ENCODE peak calls at places on chromosomes 1 and 21, in five cellular contexts. A, Y, E, G and D are unnamed samples.

GRCh38 chr1:51969038-51969705 is 21.3 kb downstream of the RAB3B start:
- DNase-seq in Y (peak; percentile 93), G (no peak), E (no peak), A (no peak), D (no peak)

GRCh38 chr1:66764994-66765578 is 12.8 kb downstream of the DYNLT5 start:
- DNase-seq in E (peak; percentile 25), Y (peak; percentile 59), G (no peak), A (no peak), D (peak; percentile 17)

GRCh38 chr21:44544566-44544965 is 4.6 kb upstream of the KRTAP10-1 start:
- DNase-seq in Y (no peak), G (no peak), A (no peak), E (no peak), D (no peak)

GRCh38 chr1:194117582-194117981 is 931.2 kb upstream of the B3GALT2 start:
- DNase-seq in Y (no peak), G (peak; percentile 60), A (peak; percentile 86), E (peak; percentile 8), D (no peak)

GRCh38 chr1:183844806-183845205 is 39.9 kb downstream of the RGL1 start:
- DNase-seq in E (no peak), A (no peak), G (no peak), Y (no peak), D (no peak)

GRCh38 chr21:44070391-44070790 is 36.8 kb upstream of the PWP2 start:
- DNase-seq in G (no peak), A (no peak), Y (no peak), E (no peak), D (no peak)

GRCh38 chr1:81305997-81306452 is 494.7 kb upstream of the ADGRL2 start:
- DNase-seq in G (no peak), Y (peak; percentile 85), E (no peak), A (no peak), D (peak; percentile 45)

GRCh38 chr1:4460052-4460451 is 194.4 kb upstream of the AJAP1 start:
- DNase-seq in A (no peak), Y (no peak), E (no peak), G (no peak), D (no peak)

GRCh38 chr1:48055854-48056253 is 58.7 kb upstream of the TRABD2B start:
- DNase-seq in E (no peak), A (peak; percentile 84), Y (no peak), G (no peak), D (no peak)

GRCh38 chr1:228854907-228855306 is 119.6 kb downstream of the RHOU start:
- DNase-seq in Y (no peak), A (no peak), G (no peak), E (no peak), D (no peak)

GRCh38 chr1:30690115-30690645 is 33.2 kb downstream of the MATN1 start:
- DNase-seq in A (no peak), E (no peak), Y (no peak), G (no peak), D (no peak)

GRCh38 chr1:1358433-1359201 is at the start of gene MXRA8:
- DNase-seq in A (peak; percentile 66), G (no peak), Y (peak; percentile 89), E (no peak), D (no peak)
- H3K23ac ChIP-seq in A (no peak within 1 kb of the TSS), G (no peak within 1 kb of the TSS), Y (peak within 1 kb of the TSS; percentile 60), E (no peak within 1 kb of the TSS), D (peak within 1 kb of the TSS; percentile 96)

GRCh38 chr1:109567823-109568222 is 19.4 kb downstream of the GNAI3 start:
- DNase-seq in G (no peak), A (no peak), E (no peak), Y (no peak), D (no peak)

GRCh38 chr1:109566982-109567381 is 18.6 kb downstream of the GNAI3 start:
- DNase-seq in E (no peak), A (no peak), Y (no peak), G (no peak), D (no peak)

GRCh38 chr1:109573785-109574184 is 25.4 kb downstream of the GNAI3 start:
- DNase-seq in A (no peak), E (no peak), Y (no peak), G (no peak), D (no peak)

GRCh38 chr1:109569323-109569722 is 20.9 kb downstream of the GNAI3 start:
- DNase-seq in Y (no peak), G (no peak), E (no peak), A (no peak), D (no peak)

DNA sequence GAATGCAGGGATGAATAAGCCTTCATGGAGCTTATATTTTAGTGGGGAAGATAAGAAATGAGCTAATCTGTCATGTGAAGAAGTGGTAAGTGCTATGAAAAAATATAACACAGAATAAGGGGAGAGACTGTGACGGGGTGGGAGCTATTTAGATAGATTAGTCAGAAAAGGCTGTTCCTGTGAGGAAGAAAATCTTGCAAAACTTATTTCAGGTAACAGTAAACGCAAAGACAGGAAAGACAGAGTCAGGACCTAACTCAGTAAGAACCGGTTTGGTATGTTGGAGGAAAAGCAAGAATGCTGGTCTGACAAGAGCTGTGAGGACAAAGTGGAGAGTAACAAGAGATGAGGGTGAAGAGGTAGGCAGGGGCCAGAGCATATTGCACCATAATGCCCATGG is 22.0 kb downstream of the GNAI3 start:
- DNase-seq in E (peak; percentile 78), A (no peak), Y (no peak), G (no peak), D (no peak)
- H3K4me1 ChIP-seq in E (peaks cover 2% of the 10 kb centered on the region), A (peaks cover 2% of the 10 kb centered on the region), Y (peaks cover 3% of the 10 kb centered on the region), G (peaks cover 6% of the 10 kb centered on the region), D (no peaks in the 10 kb centered on the region)

GRCh38 chr1:223776075-223776814 is 63.9 kb downstream of the CAPN2 start:
- DNase-seq in Y (peak; percentile 85), A (no peak), E (peak; percentile 63), G (no peak), D (no peak)
- H2BK12ac ChIP-seq in Y (no peak overlapping the region), A (no peak overlapping the region), E (no peak overlapping the region), G (no peak overlapping the region), D (no peak overlapping the region)

DNA sequence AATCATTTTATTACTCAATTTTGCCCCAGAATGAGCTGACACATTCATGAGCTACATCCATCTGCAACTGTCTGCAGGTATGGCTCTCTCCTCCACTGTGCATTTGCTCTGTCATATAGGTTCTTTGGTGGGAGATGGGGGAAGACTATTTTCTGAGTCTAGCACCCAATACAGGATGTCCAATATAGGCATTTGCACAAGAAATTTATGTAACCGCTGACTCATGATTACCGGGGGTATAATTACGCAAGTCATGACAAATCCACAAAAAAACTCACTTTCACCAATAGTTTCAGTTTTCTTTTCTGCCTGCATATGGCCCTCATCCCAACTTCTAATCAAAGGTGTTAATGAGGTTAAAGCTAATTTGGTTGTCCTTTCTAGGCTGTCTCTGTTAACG is 17.5 kb upstream of the VSIG8 start:
- DNase-seq in G (no peak), E (peak; percentile 33), Y (peak; percentile 76), A (no peak), D (no peak)
- H3K23ac ChIP-seq in G (no peak overlapping the region), E (no peak overlapping the region), Y (no peak overlapping the region), A (no peak overlapping the region), D (no peak overlapping the region)

DNA sequence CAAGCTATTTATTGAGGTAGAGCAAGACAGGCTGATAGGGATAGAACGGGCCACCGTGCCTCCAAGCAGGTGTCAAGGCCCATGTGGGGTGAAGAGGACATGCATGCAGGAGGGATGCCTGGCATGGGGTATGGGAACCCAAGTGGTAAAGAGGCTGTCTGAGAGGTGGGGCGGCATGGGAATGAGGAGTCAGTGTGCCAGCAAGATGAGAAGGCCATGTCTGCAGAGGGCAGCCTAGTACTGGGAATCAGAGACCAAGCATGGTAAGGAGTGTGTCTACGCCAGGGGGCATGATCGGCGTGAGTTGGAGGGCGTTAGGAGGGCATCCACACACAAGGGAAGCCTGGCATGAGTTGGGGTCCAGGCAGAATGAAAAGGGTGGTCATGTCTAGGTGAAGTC is 303.7 kb upstream of the PLD5 start:
- DNase-seq in G (no peak), E (no peak), Y (no peak), A (no peak), D (no peak)
- H3K4me1 ChIP-seq in G (peaks cover 6% of the 10 kb centered on the region), E (peaks cover 12% of the 10 kb centered on the region), Y (no peaks in the 10 kb centered on the region), A (peaks cover 3% of the 10 kb centered on the region), D (peaks cover 9% of the 10 kb centered on the region)

DNA sequence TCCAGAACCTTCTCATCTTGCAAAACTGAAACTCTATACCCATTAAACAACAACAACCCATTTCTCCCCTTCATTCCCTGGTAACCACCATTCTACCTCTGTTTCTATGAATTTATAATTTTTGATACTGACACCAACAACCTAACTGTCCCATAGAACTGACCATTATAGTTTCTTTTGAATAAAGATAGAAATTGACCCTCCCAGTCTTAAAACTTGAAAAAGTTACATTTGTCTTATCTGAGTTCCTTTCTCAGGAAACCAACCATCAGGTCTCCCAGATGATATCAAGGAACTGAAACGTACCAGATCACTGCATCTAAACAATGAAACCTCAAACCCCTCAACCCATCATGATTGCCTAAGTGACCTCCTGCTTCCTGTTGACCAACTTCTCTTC is 27.1 kb downstream of the RNF115 start:
- DNase-seq in G (no peak), A (no peak), E (no peak), Y (no peak), D (no peak)
- H2BK12ac ChIP-seq in G (no peak overlapping the region), A (no peak overlapping the region), E (no peak overlapping the region), Y (no peak overlapping the region), D (no peak overlapping the region)

DNA sequence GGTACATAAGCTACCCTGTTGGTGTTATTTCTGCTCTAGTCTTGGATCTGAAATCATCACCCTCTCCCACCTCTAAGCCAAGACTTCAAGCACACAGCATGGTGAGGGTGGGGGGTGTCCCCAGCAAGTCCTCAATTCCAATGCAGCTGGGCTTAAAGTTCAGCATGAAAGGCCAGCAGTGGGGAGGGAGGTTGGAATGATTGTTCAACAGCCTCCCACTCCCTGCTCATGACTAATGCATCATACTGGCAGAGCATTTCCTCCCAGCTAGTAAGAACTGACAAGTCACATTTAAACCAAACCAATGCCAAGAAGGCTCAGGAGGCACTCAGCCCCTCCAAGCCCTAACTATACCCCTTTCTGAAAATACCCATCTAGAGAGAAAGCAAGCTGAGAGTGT is 50.1 kb downstream of the TIAM1 start:
- DNase-seq in G (no peak), E (peak; percentile 57), Y (peak; percentile 81), A (no peak), D (peak; percentile 6)
- H3K23ac ChIP-seq in G (no peak overlapping the region), E (no peak overlapping the region), Y (no peak overlapping the region), A (no peak overlapping the region), D (no peak overlapping the region)

GRCh38 chr1:45863117-45863670 is 59.8 kb downstream of the MAST2 start:
- DNase-seq in Y (peak; percentile 37), E (no peak), A (no peak), G (no peak), D (no peak)

GRCh38 chr1:45864765-45865164 is 61.4 kb downstream of the MAST2 start:
- DNase-seq in A (no peak), G (no peak), Y (no peak), E (no peak), D (no peak)

GRCh38 chr1:45864124-45864721 is 60.8 kb downstream of the MAST2 start:
- DNase-seq in A (no peak), G (no peak), E (no peak), Y (no peak), D (no peak)

GRCh38 chr1:45859221-45859620 is 55.8 kb downstream of the MAST2 start:
- DNase-seq in G (no peak), E (no peak), A (no peak), Y (no peak), D (no peak)

GRCh38 chr1:45862008-45862407 is 58.6 kb downstream of the MAST2 start:
- DNase-seq in E (no peak), A (no peak), G (no peak), Y (no peak), D (no peak)
- H3K4me1 ChIP-seq in E (peaks cover 2% of the 10 kb centered on the region), A (no peaks in the 10 kb centered on the region), G (no peaks in the 10 kb centered on the region), Y (no peaks in the 10 kb centered on the region), D (no peaks in the 10 kb centered on the region)

GRCh38 chr21:42031241-42031640 is 21.1 kb upstream of the ZBTB21 start:
- DNase-seq in A (no peak), Y (no peak), E (no peak), G (no peak), D (no peak)
- H2BK12ac ChIP-seq in A (no peak overlapping the region), Y (no peak overlapping the region), E (no peak overlapping the region), G (no peak overlapping the region), D (no peak overlapping the region)